ENCODE peak calls at places on chromosome 21, in seven cellular contexts. H, E, B, I, J, M and P are unnamed samples.

GRCh38 chr21:26148834-26149354 is 21.7 kb downstream of the APP start:
- DNase-seq in E (no peak), M (no peak), J (no peak), H (no peak), B (no peak), I (no peak), P (no peak)

GRCh38 chr21:16460936-16461335 is 731.2 kb downstream of the USP25 start:
- DNase-seq in H (no peak), M (no peak), J (peak; percentile 46), E (no peak), B (no peak), I (no peak), P (no peak)

GRCh38 chr21:16002872-16003466 is 273.2 kb downstream of the USP25 start:
- DNase-seq in H (no peak), I (no peak), E (no peak), B (no peak), M (no peak), J (no peak), P (no peak)

GRCh38 chr21:33302796-33303195 is 22.0 kb upstream of the IFNAR1 start:
- DNase-seq in H (no peak), J (peak; percentile 75), M (no peak), I (no peak), E (no peak), B (peak; percentile 34), P (no peak)

GRCh38 chr21:46325073-46325912 is 1.3 kb downstream of the PCNT start:
- DNase-seq in M (peak; percentile 75), J (peak; percentile 87), B (peak; percentile 73), E (peak; percentile 82), I (no peak), H (peak; percentile 79), P (peak; percentile 92)

GRCh38 chr21:25366116-25366515 is 241.2 kb downstream of the MRPL39 start:
- DNase-seq in B (no peak), H (no peak), I (no peak), J (no peak), E (no peak), M (no peak), P (no peak)

GRCh38 chr21:33069645-33069993 is 322 bp upstream of the OLIG1 start:
- DNase-seq in J (no peak), I (no peak), H (no peak), M (no peak), E (no peak), B (no peak), P (no peak)

GRCh38 chr21:46662367-46662654 is 26.8 kb downstream of the PRMT2 start:
- DNase-seq in I (no peak), B (no peak), J (no peak), E (no peak), H (no peak), M (no peak), P (no peak)

GRCh38 chr21:14942801-14943490 is 121.9 kb downstream of the NRIP1 start:
- DNase-seq in I (no peak), E (no peak), B (no peak), H (no peak), J (no peak), M (no peak), P (no peak)

GRCh38 chr21:42922918-42923317 is 2.5 kb downstream of the ERVH48-1 start:
- DNase-seq in J (no peak), I (no peak), B (no peak), M (no peak), H (no peak), E (no peak), P (no peak)

GRCh38 chr21:42921912-42922311 is 3.5 kb downstream of the ERVH48-1 start:
- DNase-seq in J (no peak), E (no peak), I (no peak), M (no peak), B (no peak), H (no peak), P (no peak)

GRCh38 chr21:42924433-42924751 is 1.0 kb downstream of the ERVH48-1 start:
- DNase-seq in E (no peak), H (no peak), M (no peak), J (no peak), B (no peak), I (no peak), P (no peak)

GRCh38 chr21:42923553-42924432 is 1.6 kb downstream of the ERVH48-1 start:
- DNase-seq in I (peak; percentile 70), H (peak; percentile 92), E (no peak), J (peak; percentile 95), B (peak; percentile 85), M (peak; percentile 98), P (peak; percentile 91)

DNA sequence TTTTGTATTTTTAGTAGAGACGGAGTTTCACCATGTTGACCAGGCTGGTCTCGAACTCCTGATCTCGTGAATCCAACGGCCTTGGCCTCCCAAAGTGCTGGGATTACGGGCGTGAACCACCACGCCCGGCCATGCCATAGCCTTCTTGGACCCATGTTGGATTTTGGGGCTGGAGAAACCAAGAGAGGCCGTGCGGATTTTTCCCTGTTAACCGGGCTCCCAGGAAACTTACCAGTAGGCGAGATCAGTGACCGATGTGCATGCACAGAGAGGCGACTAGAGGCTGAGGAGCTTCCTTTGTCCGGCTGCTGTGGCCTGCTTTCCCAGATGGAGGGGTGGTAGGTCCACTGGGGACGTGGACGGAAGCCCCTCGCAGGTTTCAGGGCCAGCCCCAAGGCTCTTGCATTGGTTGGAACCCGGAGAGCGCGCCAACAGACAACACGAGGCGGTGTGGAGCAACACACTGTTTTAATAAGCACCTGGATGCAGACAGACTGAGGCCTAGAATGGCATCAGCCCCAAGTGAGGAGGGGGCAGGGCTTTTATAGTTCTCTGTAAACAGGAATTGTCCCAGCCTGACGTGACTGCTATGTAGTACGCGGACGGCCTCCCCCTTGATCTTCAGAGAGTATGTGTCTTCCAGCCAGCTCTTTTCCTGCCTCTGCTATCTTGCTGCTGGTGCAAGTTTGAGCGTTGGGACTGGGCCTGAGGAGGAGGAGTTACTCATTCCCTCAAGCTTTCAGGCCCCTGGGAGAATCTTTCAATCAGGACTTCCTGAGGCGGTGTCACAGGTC is at the start of gene ERVH48-1:
- DNase-seq in I (no peak), J (peak; percentile 89), H (peak; percentile 55), M (no peak), E (peak; percentile 55), B (no peak), P (peak; percentile 43)
- H3K4me3 ChIP-seq in I (no peak within 1 kb of the TSS), J (peak within 1 kb of the TSS; percentile 76), H (no peak within 1 kb of the TSS), M (peak within 1 kb of the TSS; percentile 41), E (no peak within 1 kb of the TSS), B (no peak within 1 kb of the TSS), P (peak within 1 kb of the TSS; percentile 64)

GRCh38 chr21:36350282-36350910 is 30.4 kb downstream of the MORC3 start:
- DNase-seq in E (no peak), H (no peak), I (no peak), M (no peak), J (peak; percentile 48), B (no peak), P (no peak)
- H3K36me3 ChIP-seq in E (no peaks in the 10 kb centered on the region), H (peaks cover 6% of the 10 kb centered on the region), I (no peaks in the 10 kb centered on the region), M (peaks cover 82% of the 10 kb centered on the region), J (peaks cover 79% of the 10 kb centered on the region), B (peaks cover 44% of the 10 kb centered on the region), P (peaks cover 13% of the 10 kb centered on the region)

GRCh38 chr21:31030367-31031106 is 7.7 kb downstream of the KRTAP19-8 start:
- DNase-seq in E (no peak), I (no peak), M (no peak), H (no peak), J (no peak), B (no peak), P (no peak)
- H3K27me3 ChIP-seq in E (no peaks in the 10 kb centered on the region), I (no peaks in the 10 kb centered on the region), M (no peaks in the 10 kb centered on the region), H (no peaks in the 10 kb centered on the region), J (no peaks in the 10 kb centered on the region), B (no peaks in the 10 kb centered on the region), P (no peaks in the 10 kb centered on the region)

DNA sequence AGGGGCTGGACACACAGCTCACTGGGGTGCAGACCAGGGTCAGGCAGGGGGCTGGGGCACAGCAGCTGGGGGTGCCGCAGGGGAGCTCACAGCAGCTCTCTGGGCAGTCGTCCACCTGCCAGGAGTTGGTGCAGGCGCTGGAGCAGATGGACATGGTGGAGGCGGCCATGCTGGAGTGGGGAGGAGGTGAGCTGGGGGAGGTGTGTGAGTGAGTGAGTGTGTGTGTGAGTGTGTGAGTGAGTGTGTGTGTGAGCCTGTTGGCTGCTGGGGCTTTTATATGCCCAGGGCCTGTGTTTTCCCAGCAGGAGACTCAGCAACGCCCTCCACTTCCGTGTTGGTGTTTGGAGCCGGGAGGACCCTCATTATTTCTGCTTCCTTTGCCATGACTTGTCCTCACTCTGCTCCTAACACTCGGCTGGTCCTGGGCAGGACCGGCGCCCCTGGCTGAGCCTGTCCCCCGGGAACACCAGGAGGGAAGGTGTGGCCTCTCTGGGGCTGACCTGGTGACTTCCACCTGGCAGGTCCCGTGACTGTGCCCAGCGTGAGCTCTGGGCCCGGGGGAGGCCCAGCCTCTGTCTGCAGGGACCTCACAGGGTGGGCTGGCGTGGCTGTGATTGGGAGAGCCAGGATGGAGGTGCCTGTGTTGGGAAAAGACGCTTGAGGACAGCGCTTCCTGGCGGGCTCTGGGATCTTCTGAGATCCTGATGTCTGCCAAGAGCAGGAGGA is at the start of gene KRTAP10-2:
- DNase-seq in E (no peak), B (peak; percentile 55), M (no peak), J (peak; percentile 55), H (no peak), I (no peak), P (peak; percentile 31)
- H3K4me3 ChIP-seq in E (no peak within 1 kb of the TSS), B (no peak within 1 kb of the TSS), M (no peak within 1 kb of the TSS), J (no peak within 1 kb of the TSS), H (no peak within 1 kb of the TSS), I (no peak within 1 kb of the TSS), P (no peak within 1 kb of the TSS)

GRCh38 chr21:45280969-45281368 is 6.7 kb downstream of the POFUT2 start:
- DNase-seq in E (no peak), H (no peak), I (no peak), J (no peak), B (no peak), M (no peak), P (no peak)
- H3K36me3 ChIP-seq in E (peaks cover 5% of the 10 kb centered on the region), H (no peaks in the 10 kb centered on the region), I (peaks cover 4% of the 10 kb centered on the region), J (peaks cover 93% of the 10 kb centered on the region), B (peaks cover 80% of the 10 kb centered on the region), M (peaks cover 97% of the 10 kb centered on the region), P (peaks cover 49% of the 10 kb centered on the region)